ENCODE peak calls at places on chromosomes 12 and 14, in ten cellular contexts. Q, N, R, P, T, D, M, S, C and G are unnamed samples.

GRCh38 chr12:69966839-69967238 is 141.8 kb downstream of the MYRFL start:
- DNase-seq in Q (no peak), N (no peak), R (peak), P (no peak), T (peak), D (no peak), M (peak), S (peak), C (no peak), G (no peak)

GRCh38 chr12:50282581-50283229 is 615 bp downstream of the LIMA1 start:
- DNase-seq in Q (no peak), N (no peak), R (peak), P (no peak), T (peak), D (no peak), M (peak), S (peak), C (no peak), G (no peak)

GRCh38 chr14:92692822-92693226 is 55.6 kb downstream of the LGMN start:
- DNase-seq in Q (peak), N (peak), R (peak), P (no peak), T (peak), D (no peak), M (peak), S (peak), C (no peak), G (no peak)

GRCh38 chr14:65650843-65651242 is 238.3 kb downstream of the FUT8 start:
- DNase-seq in Q (no peak), N (no peak), R (no peak), P (no peak), T (no peak), D (no peak), M (no peak), S (no peak), C (no peak), G (no peak)

GRCh38 chr12:115336506-115336905 is 652.5 kb upstream of the TBX3 start:
- DNase-seq in Q (no peak), N (no peak), R (no peak), P (no peak), T (no peak), D (no peak), M (peak), S (no peak), C (no peak), G (no peak)

GRCh38 chr14:100239200-100239839 is 376 bp downstream of the YY1 start:
- DNase-seq in Q (peak), N (no peak), R (no peak), P (no peak), T (peak), D (peak), M (no peak), S (no peak), C (peak), G (peak)

GRCh38 chr14:51552768-51553426 is 98.8 kb upstream of the FRMD6 start:
- DNase-seq in Q (no peak), N (no peak), R (peak), P (no peak), T (peak), D (no peak), M (no peak), S (no peak), C (no peak), G (no peak)

GRCh38 chr14:66944872-66945271 is 244.4 kb upstream of the GARIN2 start:
- DNase-seq in Q (no peak), N (peak), R (peak), P (no peak), T (peak), D (no peak), M (peak), S (no peak), C (no peak), G (no peak)

GRCh38 chr12:122942609-122943008 is 23.7 kb downstream of the ABCB9 start:
- DNase-seq in Q (no peak), N (no peak), R (peak), P (no peak), T (no peak), D (no peak), M (no peak), S (no peak), C (no peak), G (no peak)

GRCh38 chr14:59677771-59678211 is 101.2 kb upstream of the CCDC175 start:
- DNase-seq in Q (no peak), N (no peak), R (peak), P (no peak), T (no peak), D (no peak), M (peak), S (peak), C (no peak), G (no peak)

GRCh38 chr12:109154485-109155438 is 38.4 kb downstream of the ACACB start:
- DNase-seq in Q (peak), N (peak), R (peak), P (peak), T (peak), D (peak), M (peak), S (peak), C (peak), G (peak)

GRCh38 chr14:95197498-95198010 is 40.2 kb upstream of the DICER1 start:
- DNase-seq in Q (no peak), N (no peak), R (no peak), P (no peak), T (peak), D (no peak), M (no peak), S (no peak), C (no peak), G (no peak)

GRCh38 chr14:89307409-89307808 is 109.6 kb downstream of the FOXN3 start:
- DNase-seq in Q (no peak), N (no peak), R (no peak), P (peak), T (no peak), D (no peak), M (no peak), S (no peak), C (no peak), G (no peak)

GRCh38 chr14:78598046-78598652 is 428.0 kb downstream of the NRXN3 start:
- DNase-seq in Q (peak), N (peak), R (peak), P (peak), T (peak), D (peak), M (peak), S (peak), C (no peak), G (peak)

GRCh38 chr14:60238955-60239354 is 10.1 kb upstream of the PPM1A start:
- DNase-seq in Q (no peak), N (no peak), R (no peak), P (no peak), T (no peak), D (no peak), M (no peak), S (no peak), C (no peak), G (no peak)

GRCh38 chr14:102138935-102139247 is 806 bp upstream of the WDR20 start:
- DNase-seq in Q (peak), N (no peak), R (no peak), P (no peak), T (peak), D (no peak), M (no peak), S (no peak), C (no peak), G (no peak)

GRCh38 chr12:124456652-124457152 is 110.7 kb downstream of the NCOR2 start:
- DNase-seq in Q (no peak), N (peak), R (no peak), P (peak), T (no peak), D (no peak), M (no peak), S (no peak), C (peak), G (peak)

GRCh38 chr14:21072781-21073339 is 2.8 kb downstream of the ARHGEF40 start:
- DNase-seq in Q (no peak), N (no peak), R (no peak), P (no peak), T (no peak), D (no peak), M (no peak), S (no peak), C (no peak), G (no peak)

GRCh38 chr14:53953828-53954550 is 2.6 kb downstream of the BMP4 start:
- DNase-seq in Q (peak), N (no peak), R (peak), P (no peak), T (peak), D (peak), M (peak), S (peak), C (no peak), G (no peak)

GRCh38 chr12:109020750-109021380 is at the start of gene SVOP:
- DNase-seq in Q (peak), N (peak), R (peak), P (peak), T (peak), D (peak), M (peak), S (peak), C (no peak), G (peak)

GRCh38 chr12:66837311-66837627 is 158.4 kb upstream of the GRIP1 start:
- DNase-seq in Q (no peak), N (no peak), R (no peak), P (no peak), T (no peak), D (no peak), M (no peak), S (no peak), C (no peak), G (no peak)